ENCODE peak calls at places on chromosome 20, in ten cellular contexts. One of them, this sample, is unnamed.

GRCh38 chr20:48845000-48845399 is 17.2 kb upstream of the PREX1 start:
- DNase-seq in CD4-positive, alpha-beta T cell: no peak
- DNase-seq in CD8-positive, alpha-beta T cell: no peak
- DNase-seq in NCI-H1092: no peak
- DNase-seq in activated CD4-positive, alpha-beta T cell treated with anti-CD3 and anti-CD28 coated beads, Interleukin-2, amount 50 U/mL, for 4 hours: no peak
- DNase-seq in activated naive CD4-positive, alpha-beta T cell treated with anti-CD3 and anti-CD28 coated beads, Interleukin-2, amount 10 ng/mL, durations not matched to agents 7 days and 5 days: no peak
- DNase-seq in NCI-H2081 treated with DMSO at 0.1 percent for 48 hours: no peak
- DNase-seq in AG20443: no peak
- DNase-seq in NCI-H774: no peak
- DNase-seq in midbrain: no peak
- DNase-seq in this sample: no peak

GRCh38 chr20:19231359-19232035 is 19.1 kb downstream of the SLC24A3 start:
- DNase-seq in CD4-positive, alpha-beta T cell: no peak
- DNase-seq in CD8-positive, alpha-beta T cell: no peak
- DNase-seq in NCI-H1092: no peak
- DNase-seq in activated CD4-positive, alpha-beta T cell treated with anti-CD3 and anti-CD28 coated beads, Interleukin-2, amount 50 U/mL, for 4 hours: no peak
- DNase-seq in activated naive CD4-positive, alpha-beta T cell treated with anti-CD3 and anti-CD28 coated beads, Interleukin-2, amount 10 ng/mL, durations not matched to agents 7 days and 5 days: no peak
- DNase-seq in NCI-H2081 treated with DMSO at 0.1 percent for 48 hours: no peak
- DNase-seq in AG20443: no peak
- DNase-seq in NCI-H774: no peak
- DNase-seq in midbrain: no peak
- DNase-seq in this sample: no peak

GRCh38 chr20:58646703-58647102 is 4.4 kb upstream of the STX16 start:
- DNase-seq in CD4-positive, alpha-beta T cell: no peak
- DNase-seq in CD8-positive, alpha-beta T cell: no peak
- DNase-seq in NCI-H1092: no peak
- DNase-seq in activated CD4-positive, alpha-beta T cell treated with anti-CD3 and anti-CD28 coated beads, Interleukin-2, amount 50 U/mL, for 4 hours: no peak
- DNase-seq in activated naive CD4-positive, alpha-beta T cell treated with anti-CD3 and anti-CD28 coated beads, Interleukin-2, amount 10 ng/mL, durations not matched to agents 7 days and 5 days: no peak
- DNase-seq in NCI-H2081 treated with DMSO at 0.1 percent for 48 hours: no peak
- DNase-seq in AG20443: no peak
- DNase-seq in NCI-H774: no peak
- DNase-seq in midbrain: no peak
- DNase-seq in this sample: no peak

GRCh38 chr20:1341561-1342265 is 12.8 kb upstream of the SDCBP2 start:
- DNase-seq in CD4-positive, alpha-beta T cell: no peak
- DNase-seq in CD8-positive, alpha-beta T cell: no peak
- DNase-seq in NCI-H1092: no peak
- DNase-seq in activated CD4-positive, alpha-beta T cell treated with anti-CD3 and anti-CD28 coated beads, Interleukin-2, amount 50 U/mL, for 4 hours: no peak
- DNase-seq in activated naive CD4-positive, alpha-beta T cell treated with anti-CD3 and anti-CD28 coated beads, Interleukin-2, amount 10 ng/mL, durations not matched to agents 7 days and 5 days: no peak
- DNase-seq in NCI-H2081 treated with DMSO at 0.1 percent for 48 hours: no peak
- DNase-seq in AG20443: peak; percentile 39
- DNase-seq in NCI-H774: no peak
- DNase-seq in midbrain: no peak
- DNase-seq in this sample: no peak

GRCh38 chr20:24208652-24209051 is 220.1 kb upstream of the GGTLC1 start:
- DNase-seq in CD4-positive, alpha-beta T cell: no peak
- DNase-seq in CD8-positive, alpha-beta T cell: no peak
- DNase-seq in NCI-H1092: no peak
- DNase-seq in activated CD4-positive, alpha-beta T cell treated with anti-CD3 and anti-CD28 coated beads, Interleukin-2, amount 50 U/mL, for 4 hours: no peak
- DNase-seq in activated naive CD4-positive, alpha-beta T cell treated with anti-CD3 and anti-CD28 coated beads, Interleukin-2, amount 10 ng/mL, durations not matched to agents 7 days and 5 days: no peak
- DNase-seq in NCI-H2081 treated with DMSO at 0.1 percent for 48 hours: no peak
- DNase-seq in AG20443: no peak
- DNase-seq in NCI-H774: no peak
- DNase-seq in midbrain: no peak
- DNase-seq in this sample: no peak

GRCh38 chr20:19079536-19080299 is 132.7 kb upstream of the SLC24A3 start:
- DNase-seq in CD4-positive, alpha-beta T cell: no peak
- DNase-seq in CD8-positive, alpha-beta T cell: no peak
- DNase-seq in NCI-H1092: no peak
- DNase-seq in activated CD4-positive, alpha-beta T cell treated with anti-CD3 and anti-CD28 coated beads, Interleukin-2, amount 50 U/mL, for 4 hours: no peak
- DNase-seq in activated naive CD4-positive, alpha-beta T cell treated with anti-CD3 and anti-CD28 coated beads, Interleukin-2, amount 10 ng/mL, durations not matched to agents 7 days and 5 days: no peak
- DNase-seq in NCI-H2081 treated with DMSO at 0.1 percent for 48 hours: no peak
- DNase-seq in AG20443: no peak
- DNase-seq in NCI-H774: no peak
- DNase-seq in midbrain: no peak
- DNase-seq in this sample: no peak

GRCh38 chr20:35007413-35007812 is 51.7 kb downstream of the MYH7B start:
- DNase-seq in CD4-positive, alpha-beta T cell: no peak
- DNase-seq in CD8-positive, alpha-beta T cell: no peak
- DNase-seq in NCI-H1092: no peak
- DNase-seq in activated CD4-positive, alpha-beta T cell treated with anti-CD3 and anti-CD28 coated beads, Interleukin-2, amount 50 U/mL, for 4 hours: no peak
- DNase-seq in activated naive CD4-positive, alpha-beta T cell treated with anti-CD3 and anti-CD28 coated beads, Interleukin-2, amount 10 ng/mL, durations not matched to agents 7 days and 5 days: no peak
- DNase-seq in NCI-H2081 treated with DMSO at 0.1 percent for 48 hours: no peak
- DNase-seq in AG20443: no peak
- DNase-seq in NCI-H774: no peak
- DNase-seq in midbrain: no peak
- DNase-seq in this sample: no peak

GRCh38 chr20:32019156-32019510 is 8.9 kb downstream of the CCM2L start:
- DNase-seq in CD4-positive, alpha-beta T cell: no peak
- DNase-seq in CD8-positive, alpha-beta T cell: no peak
- DNase-seq in NCI-H1092: no peak
- DNase-seq in activated CD4-positive, alpha-beta T cell treated with anti-CD3 and anti-CD28 coated beads, Interleukin-2, amount 50 U/mL, for 4 hours: no peak
- DNase-seq in activated naive CD4-positive, alpha-beta T cell treated with anti-CD3 and anti-CD28 coated beads, Interleukin-2, amount 10 ng/mL, durations not matched to agents 7 days and 5 days: no peak
- DNase-seq in NCI-H2081 treated with DMSO at 0.1 percent for 48 hours: no peak
- DNase-seq in AG20443: peak; percentile 41
- DNase-seq in NCI-H774: peak; percentile 54
- DNase-seq in midbrain: no peak
- DNase-seq in this sample: peak; percentile 17

GRCh38 chr20:48912065-48912464 is 9.4 kb upstream of the ARFGEF2 start:
- DNase-seq in CD4-positive, alpha-beta T cell: no peak
- DNase-seq in CD8-positive, alpha-beta T cell: no peak
- DNase-seq in NCI-H1092: no peak
- DNase-seq in activated CD4-positive, alpha-beta T cell treated with anti-CD3 and anti-CD28 coated beads, Interleukin-2, amount 50 U/mL, for 4 hours: no peak
- DNase-seq in activated naive CD4-positive, alpha-beta T cell treated with anti-CD3 and anti-CD28 coated beads, Interleukin-2, amount 10 ng/mL, durations not matched to agents 7 days and 5 days: no peak
- DNase-seq in NCI-H2081 treated with DMSO at 0.1 percent for 48 hours: no peak
- DNase-seq in AG20443: no peak
- DNase-seq in NCI-H774: no peak
- DNase-seq in midbrain: no peak
- DNase-seq in this sample: no peak

GRCh38 chr20:19737025-19737424 is 21.0 kb upstream of the RIN2 start:
- DNase-seq in CD4-positive, alpha-beta T cell: no peak
- DNase-seq in CD8-positive, alpha-beta T cell: no peak
- DNase-seq in NCI-H1092: no peak
- DNase-seq in activated CD4-positive, alpha-beta T cell treated with anti-CD3 and anti-CD28 coated beads, Interleukin-2, amount 50 U/mL, for 4 hours: no peak
- DNase-seq in activated naive CD4-positive, alpha-beta T cell treated with anti-CD3 and anti-CD28 coated beads, Interleukin-2, amount 10 ng/mL, durations not matched to agents 7 days and 5 days: no peak
- DNase-seq in NCI-H2081 treated with DMSO at 0.1 percent for 48 hours: no peak
- DNase-seq in AG20443: peak; percentile 28
- DNase-seq in NCI-H774: no peak
- DNase-seq in midbrain: no peak
- DNase-seq in this sample: no peak

GRCh38 chr20:35326021-35326731 is 34.0 kb upstream of the FAM83C start:
- DNase-seq in CD4-positive, alpha-beta T cell: no peak
- DNase-seq in CD8-positive, alpha-beta T cell: no peak
- DNase-seq in NCI-H1092: no peak
- DNase-seq in activated CD4-positive, alpha-beta T cell treated with anti-CD3 and anti-CD28 coated beads, Interleukin-2, amount 50 U/mL, for 4 hours: no peak
- DNase-seq in activated naive CD4-positive, alpha-beta T cell treated with anti-CD3 and anti-CD28 coated beads, Interleukin-2, amount 10 ng/mL, durations not matched to agents 7 days and 5 days: no peak
- DNase-seq in NCI-H2081 treated with DMSO at 0.1 percent for 48 hours: no peak
- DNase-seq in AG20443: no peak
- DNase-seq in NCI-H774: no peak
- DNase-seq in midbrain: no peak
- DNase-seq in this sample: no peak

GRCh38 chr20:51493346-51493791 is 49.1 kb downstream of the NFATC2 start:
- DNase-seq in CD4-positive, alpha-beta T cell: no peak
- DNase-seq in CD8-positive, alpha-beta T cell: no peak
- DNase-seq in NCI-H1092: no peak
- DNase-seq in activated CD4-positive, alpha-beta T cell treated with anti-CD3 and anti-CD28 coated beads, Interleukin-2, amount 50 U/mL, for 4 hours: no peak
- DNase-seq in activated naive CD4-positive, alpha-beta T cell treated with anti-CD3 and anti-CD28 coated beads, Interleukin-2, amount 10 ng/mL, durations not matched to agents 7 days and 5 days: no peak
- DNase-seq in NCI-H2081 treated with DMSO at 0.1 percent for 48 hours: no peak
- DNase-seq in AG20443: no peak
- DNase-seq in NCI-H774: no peak
- DNase-seq in midbrain: no peak
- DNase-seq in this sample: no peak

GRCh38 chr20:59042151-59042795 is at the start of gene PRELID3B:
- DNase-seq in CD4-positive, alpha-beta T cell: no peak
- DNase-seq in CD8-positive, alpha-beta T cell: no peak
- DNase-seq in NCI-H1092: no peak
- DNase-seq in activated CD4-positive, alpha-beta T cell treated with anti-CD3 and anti-CD28 coated beads, Interleukin-2, amount 50 U/mL, for 4 hours: no peak
- DNase-seq in activated naive CD4-positive, alpha-beta T cell treated with anti-CD3 and anti-CD28 coated beads, Interleukin-2, amount 10 ng/mL, durations not matched to agents 7 days and 5 days: no peak
- DNase-seq in NCI-H2081 treated with DMSO at 0.1 percent for 48 hours: no peak
- DNase-seq in AG20443: peak; percentile 24
- DNase-seq in NCI-H774: no peak
- DNase-seq in midbrain: no peak
- DNase-seq in this sample: no peak

GRCh38 chr20:64212750-64213149 is 42.8 kb upstream of the PCMTD2 start:
- DNase-seq in CD4-positive, alpha-beta T cell: no peak
- DNase-seq in CD8-positive, alpha-beta T cell: no peak
- DNase-seq in NCI-H1092: no peak
- DNase-seq in activated CD4-positive, alpha-beta T cell treated with anti-CD3 and anti-CD28 coated beads, Interleukin-2, amount 50 U/mL, for 4 hours: no peak
- DNase-seq in activated naive CD4-positive, alpha-beta T cell treated with anti-CD3 and anti-CD28 coated beads, Interleukin-2, amount 10 ng/mL, durations not matched to agents 7 days and 5 days: no peak
- DNase-seq in NCI-H2081 treated with DMSO at 0.1 percent for 48 hours: no peak
- DNase-seq in AG20443: peak; percentile 87
- DNase-seq in NCI-H774: no peak
- DNase-seq in midbrain: peak; percentile 48
- DNase-seq in this sample: peak; percentile 38

GRCh38 chr20:51044796-51045195 is 21.9 kb upstream of the KCNG1 start:
- DNase-seq in CD4-positive, alpha-beta T cell: no peak
- DNase-seq in CD8-positive, alpha-beta T cell: no peak
- DNase-seq in NCI-H1092: no peak
- DNase-seq in activated CD4-positive, alpha-beta T cell treated with anti-CD3 and anti-CD28 coated beads, Interleukin-2, amount 50 U/mL, for 4 hours: no peak
- DNase-seq in activated naive CD4-positive, alpha-beta T cell treated with anti-CD3 and anti-CD28 coated beads, Interleukin-2, amount 10 ng/mL, durations not matched to agents 7 days and 5 days: no peak
- DNase-seq in NCI-H2081 treated with DMSO at 0.1 percent for 48 hours: no peak
- DNase-seq in AG20443: no peak
- DNase-seq in NCI-H774: no peak
- DNase-seq in midbrain: no peak
- DNase-seq in this sample: no peak

GRCh38 chr20:59825944-59826759 is 107.3 kb downstream of the SYCP2 start:
- DNase-seq in CD4-positive, alpha-beta T cell: no peak
- DNase-seq in CD8-positive, alpha-beta T cell: no peak
- DNase-seq in NCI-H1092: peak; percentile 16
- DNase-seq in activated CD4-positive, alpha-beta T cell treated with anti-CD3 and anti-CD28 coated beads, Interleukin-2, amount 50 U/mL, for 4 hours: no peak
- DNase-seq in activated naive CD4-positive, alpha-beta T cell treated with anti-CD3 and anti-CD28 coated beads, Interleukin-2, amount 10 ng/mL, durations not matched to agents 7 days and 5 days: no peak
- DNase-seq in NCI-H2081 treated with DMSO at 0.1 percent for 48 hours: no peak
- DNase-seq in AG20443: no peak
- DNase-seq in NCI-H774: peak; percentile 94
- DNase-seq in midbrain: no peak
- DNase-seq in this sample: no peak

GRCh38 chr20:62518911-62519310 is 43.1 kb upstream of the GATA5 start:
- DNase-seq in CD4-positive, alpha-beta T cell: no peak
- DNase-seq in CD8-positive, alpha-beta T cell: no peak
- DNase-seq in NCI-H1092: no peak
- DNase-seq in activated CD4-positive, alpha-beta T cell treated with anti-CD3 and anti-CD28 coated beads, Interleukin-2, amount 50 U/mL, for 4 hours: no peak
- DNase-seq in activated naive CD4-positive, alpha-beta T cell treated with anti-CD3 and anti-CD28 coated beads, Interleukin-2, amount 10 ng/mL, durations not matched to agents 7 days and 5 days: no peak
- DNase-seq in NCI-H2081 treated with DMSO at 0.1 percent for 48 hours: no peak
- DNase-seq in AG20443: no peak
- DNase-seq in NCI-H774: no peak
- DNase-seq in midbrain: no peak
- DNase-seq in this sample: no peak

GRCh38 chr20:57785720-57786119 is 75.9 kb upstream of the PMEPA1 start:
- DNase-seq in CD4-positive, alpha-beta T cell: no peak
- DNase-seq in CD8-positive, alpha-beta T cell: no peak
- DNase-seq in NCI-H1092: no peak
- DNase-seq in activated CD4-positive, alpha-beta T cell treated with anti-CD3 and anti-CD28 coated beads, Interleukin-2, amount 50 U/mL, for 4 hours: no peak
- DNase-seq in activated naive CD4-positive, alpha-beta T cell treated with anti-CD3 and anti-CD28 coated beads, Interleukin-2, amount 10 ng/mL, durations not matched to agents 7 days and 5 days: no peak
- DNase-seq in NCI-H2081 treated with DMSO at 0.1 percent for 48 hours: no peak
- DNase-seq in AG20443: no peak
- DNase-seq in NCI-H774: no peak
- DNase-seq in midbrain: no peak
- DNase-seq in this sample: peak; percentile 48

GRCh38 chr20:7841967-7842301 is 98.3 kb downstream of the HAO1 start:
- DNase-seq in CD4-positive, alpha-beta T cell: no peak
- DNase-seq in CD8-positive, alpha-beta T cell: no peak
- DNase-seq in NCI-H1092: no peak
- DNase-seq in activated CD4-positive, alpha-beta T cell treated with anti-CD3 and anti-CD28 coated beads, Interleukin-2, amount 50 U/mL, for 4 hours: no peak
- DNase-seq in activated naive CD4-positive, alpha-beta T cell treated with anti-CD3 and anti-CD28 coated beads, Interleukin-2, amount 10 ng/mL, durations not matched to agents 7 days and 5 days: no peak
- DNase-seq in NCI-H2081 treated with DMSO at 0.1 percent for 48 hours: no peak
- DNase-seq in AG20443: peak; percentile 82
- DNase-seq in NCI-H774: no peak
- DNase-seq in midbrain: no peak
- DNase-seq in this sample: peak; percentile 95

GRCh38 chr20:11246251-11246775 is 572.5 kb upstream of the JAG1 start:
- DNase-seq in CD4-positive, alpha-beta T cell: no peak
- DNase-seq in CD8-positive, alpha-beta T cell: no peak
- DNase-seq in NCI-H1092: no peak
- DNase-seq in activated CD4-positive, alpha-beta T cell treated with anti-CD3 and anti-CD28 coated beads, Interleukin-2, amount 50 U/mL, for 4 hours: no peak
- DNase-seq in activated naive CD4-positive, alpha-beta T cell treated with anti-CD3 and anti-CD28 coated beads, Interleukin-2, amount 10 ng/mL, durations not matched to agents 7 days and 5 days: no peak
- DNase-seq in NCI-H2081 treated with DMSO at 0.1 percent for 48 hours: peak; percentile 67
- DNase-seq in AG20443: no peak
- DNase-seq in NCI-H774: no peak
- DNase-seq in midbrain: no peak
- DNase-seq in this sample: no peak

GRCh38 chr20:46568570-46569129 is 18.2 kb upstream of the OCSTAMP start:
- DNase-seq in CD4-positive, alpha-beta T cell: no peak
- DNase-seq in CD8-positive, alpha-beta T cell: no peak
- DNase-seq in NCI-H1092: peak; percentile 98
- DNase-seq in activated CD4-positive, alpha-beta T cell treated with anti-CD3 and anti-CD28 coated beads, Interleukin-2, amount 50 U/mL, for 4 hours: no peak
- DNase-seq in activated naive CD4-positive, alpha-beta T cell treated with anti-CD3 and anti-CD28 coated beads, Interleukin-2, amount 10 ng/mL, durations not matched to agents 7 days and 5 days: no peak
- DNase-seq in NCI-H2081 treated with DMSO at 0.1 percent for 48 hours: peak; percentile 62
- DNase-seq in AG20443: peak; percentile 62
- DNase-seq in NCI-H774: peak; percentile 77
- DNase-seq in midbrain: peak; percentile 95
- DNase-seq in this sample: peak; percentile 48

GRCh38 chr20:51335329-51335841 is 207.1 kb downstream of the NFATC2 start:
- DNase-seq in CD4-positive, alpha-beta T cell: no peak
- DNase-seq in CD8-positive, alpha-beta T cell: no peak
- DNase-seq in NCI-H1092: no peak
- DNase-seq in activated CD4-positive, alpha-beta T cell treated with anti-CD3 and anti-CD28 coated beads, Interleukin-2, amount 50 U/mL, for 4 hours: no peak
- DNase-seq in activated naive CD4-positive, alpha-beta T cell treated with anti-CD3 and anti-CD28 coated beads, Interleukin-2, amount 10 ng/mL, durations not matched to agents 7 days and 5 days: no peak
- DNase-seq in NCI-H2081 treated with DMSO at 0.1 percent for 48 hours: no peak
- DNase-seq in AG20443: peak; percentile 62
- DNase-seq in NCI-H774: no peak
- DNase-seq in midbrain: no peak
- DNase-seq in this sample: peak; percentile 95

GRCh38 chr20:50729925-50730764 is 1.2 kb upstream of the PARD6B start:
- DNase-seq in CD4-positive, alpha-beta T cell: no peak
- DNase-seq in CD8-positive, alpha-beta T cell: no peak
- DNase-seq in NCI-H1092: no peak
- DNase-seq in activated CD4-positive, alpha-beta T cell treated with anti-CD3 and anti-CD28 coated beads, Interleukin-2, amount 50 U/mL, for 4 hours: no peak
- DNase-seq in activated naive CD4-positive, alpha-beta T cell treated with anti-CD3 and anti-CD28 coated beads, Interleukin-2, amount 10 ng/mL, durations not matched to agents 7 days and 5 days: no peak
- DNase-seq in NCI-H2081 treated with DMSO at 0.1 percent for 48 hours: no peak
- DNase-seq in AG20443: peak; percentile 48
- DNase-seq in NCI-H774: no peak
- DNase-seq in midbrain: no peak
- DNase-seq in this sample: no peak

GRCh38 chr20:45752747-45753146 is 30.6 kb downstream of the SPINT4 start:
- DNase-seq in CD4-positive, alpha-beta T cell: no peak
- DNase-seq in CD8-positive, alpha-beta T cell: no peak
- DNase-seq in NCI-H1092: no peak
- DNase-seq in activated CD4-positive, alpha-beta T cell treated with anti-CD3 and anti-CD28 coated beads, Interleukin-2, amount 50 U/mL, for 4 hours: no peak
- DNase-seq in activated naive CD4-positive, alpha-beta T cell treated with anti-CD3 and anti-CD28 coated beads, Interleukin-2, amount 10 ng/mL, durations not matched to agents 7 days and 5 days: no peak
- DNase-seq in NCI-H2081 treated with DMSO at 0.1 percent for 48 hours: no peak
- DNase-seq in AG20443: no peak
- DNase-seq in NCI-H774: no peak
- DNase-seq in midbrain: no peak
- DNase-seq in this sample: no peak

GRCh38 chr20:34062651-34063482 is 49.2 kb downstream of the EIF2S2 start:
- DNase-seq in CD4-positive, alpha-beta T cell: no peak
- DNase-seq in CD8-positive, alpha-beta T cell: no peak
- DNase-seq in NCI-H1092: no peak
- DNase-seq in activated CD4-positive, alpha-beta T cell treated with anti-CD3 and anti-CD28 coated beads, Interleukin-2, amount 50 U/mL, for 4 hours: no peak
- DNase-seq in activated naive CD4-positive, alpha-beta T cell treated with anti-CD3 and anti-CD28 coated beads, Interleukin-2, amount 10 ng/mL, durations not matched to agents 7 days and 5 days: no peak
- DNase-seq in NCI-H2081 treated with DMSO at 0.1 percent for 48 hours: no peak
- DNase-seq in AG20443: peak; percentile 50
- DNase-seq in NCI-H774: no peak
- DNase-seq in midbrain: no peak
- DNase-seq in this sample: peak; percentile 57

GRCh38 chr20:3759316-3759715 is 8.2 kb downstream of the ADISSP start:
- DNase-seq in CD4-positive, alpha-beta T cell: no peak
- DNase-seq in CD8-positive, alpha-beta T cell: no peak
- DNase-seq in NCI-H1092: no peak
- DNase-seq in activated CD4-positive, alpha-beta T cell treated with anti-CD3 and anti-CD28 coated beads, Interleukin-2, amount 50 U/mL, for 4 hours: no peak
- DNase-seq in activated naive CD4-positive, alpha-beta T cell treated with anti-CD3 and anti-CD28 coated beads, Interleukin-2, amount 10 ng/mL, durations not matched to agents 7 days and 5 days: no peak
- DNase-seq in NCI-H2081 treated with DMSO at 0.1 percent for 48 hours: no peak
- DNase-seq in AG20443: no peak
- DNase-seq in NCI-H774: no peak
- DNase-seq in midbrain: no peak
- DNase-seq in this sample: no peak

GRCh38 chr20:24651171-24651972 is 181.9 kb downstream of the SYNDIG1 start:
- DNase-seq in CD4-positive, alpha-beta T cell: no peak
- DNase-seq in CD8-positive, alpha-beta T cell: no peak
- DNase-seq in NCI-H1092: no peak
- DNase-seq in activated CD4-positive, alpha-beta T cell treated with anti-CD3 and anti-CD28 coated beads, Interleukin-2, amount 50 U/mL, for 4 hours: no peak
- DNase-seq in activated naive CD4-positive, alpha-beta T cell treated with anti-CD3 and anti-CD28 coated beads, Interleukin-2, amount 10 ng/mL, durations not matched to agents 7 days and 5 days: no peak
- DNase-seq in NCI-H2081 treated with DMSO at 0.1 percent for 48 hours: no peak
- DNase-seq in AG20443: peak; percentile 87
- DNase-seq in NCI-H774: no peak
- DNase-seq in midbrain: no peak
- DNase-seq in this sample: peak; percentile 30

GRCh38 chr20:37145014-37145413 is 34.1 kb upstream of the RPN2 start:
- DNase-seq in CD4-positive, alpha-beta T cell: no peak
- DNase-seq in CD8-positive, alpha-beta T cell: no peak
- DNase-seq in NCI-H1092: no peak
- DNase-seq in activated CD4-positive, alpha-beta T cell treated with anti-CD3 and anti-CD28 coated beads, Interleukin-2, amount 50 U/mL, for 4 hours: no peak
- DNase-seq in activated naive CD4-positive, alpha-beta T cell treated with anti-CD3 and anti-CD28 coated beads, Interleukin-2, amount 10 ng/mL, durations not matched to agents 7 days and 5 days: no peak
- DNase-seq in NCI-H2081 treated with DMSO at 0.1 percent for 48 hours: no peak
- DNase-seq in AG20443: no peak
- DNase-seq in NCI-H774: no peak
- DNase-seq in midbrain: no peak
- DNase-seq in this sample: no peak